ENCODE peak calls at places on chromosome 17, in six cellular contexts. M is hepatocyte, S is HTR-8/SVneo, X is A549, O is HFFc6, R is epithelial cell of esophagus. I is an unnamed sample.

GRCh38 chr17:64420143-64420670 is 28.7 kb upstream of the MILR1 start:
- DNase-seq in M (peak), S (peak), X (peak), O (peak), R (peak), I (peak)

GRCh38 chr17:48510761-48511604 is 19.8 kb downstream of the HOXB1 start:
- DNase-seq in M (no peak), S (no peak), X (no peak), O (no peak), R (peak), I (no peak)

GRCh38 chr17:65191805-65192740 is 54.9 kb downstream of the RGS9 start:
- DNase-seq in M (no peak), S (peak), X (peak), O (peak), R (peak), I (no peak)

GRCh38 chr17:74513987-74514631 is 17.2 kb downstream of the CD300LB start:
- DNase-seq in M (peak), S (no peak), X (peak), O (peak), R (peak), I (no peak)

GRCh38 chr17:71914042-71914441 is 206.8 kb upstream of the SOX9 start:
- DNase-seq in M (no peak), S (no peak), X (no peak), O (no peak), R (no peak), I (no peak)

GRCh38 chr17:66779186-66779585 is 55.7 kb upstream of the CACNG5 start:
- DNase-seq in M (no peak), S (no peak), X (no peak), O (no peak), R (no peak), I (no peak)

GRCh38 chr17:46809110-46809571 is 9.4 kb downstream of the WNT3 start:
- DNase-seq in M (no peak), S (no peak), X (no peak), O (no peak), R (no peak), I (no peak)

GRCh38 chr17:64003526-64004121 is 5.5 kb downstream of the PRR29 start:
- DNase-seq in M (no peak), S (no peak), X (no peak), O (no peak), R (no peak), I (no peak)

GRCh38 chr17:56020369-56020768 is 132.9 kb upstream of the ANKFN1 start:
- DNase-seq in M (no peak), S (no peak), X (no peak), O (no peak), R (no peak), I (no peak)

GRCh38 chr17:9444687-9445086 is 130.9 kb downstream of the STX8 start:
- DNase-seq in M (no peak), S (no peak), X (no peak), O (no peak), R (no peak), I (peak)

GRCh38 chr17:36094746-36095145 is 4.8 kb upstream of the CCL3 start:
- DNase-seq in M (no peak), S (no peak), X (no peak), O (no peak), R (no peak), I (no peak)

GRCh38 chr17:80361495-80362220 is 53.3 kb upstream of the ENDOV start:
- DNase-seq in M (no peak), S (no peak), X (peak), O (no peak), R (peak), I (peak)

GRCh38 chr17:30780343-30780742 is 44.1 kb downstream of the CRLF3 start:
- DNase-seq in M (no peak), S (no peak), X (no peak), O (no peak), R (no peak), I (no peak)

GRCh38 chr17:73142763-73143395 is 21.9 kb upstream of the SSTR2 start:
- DNase-seq in M (no peak), S (no peak), X (no peak), O (peak), R (no peak), I (no peak)

GRCh38 chr17:74150428-74151025 is 53.0 kb upstream of the RPL38 start:
- DNase-seq in M (no peak), S (no peak), X (no peak), O (no peak), R (no peak), I (no peak)

GRCh38 chr17:59914274-59914854 is 21.4 kb downstream of the RPS6KB1 start:
- DNase-seq in M (peak), S (peak), X (peak), O (peak), R (peak), I (peak)

GRCh38 chr17:50184611-50185398 is 16.6 kb downstream of the COL1A1 start:
- DNase-seq in M (no peak), S (no peak), X (no peak), O (peak), R (peak), I (no peak)

GRCh38 chr17:41404024-41404651 is 6.7 kb upstream of the KRT31 start:
- DNase-seq in M (peak), S (peak), X (peak), O (peak), R (peak), I (no peak)

GRCh38 chr17:45341389-45342158 is 24.8 kb upstream of the MAP3K14 start:
- DNase-seq in M (peak), S (peak), X (peak), O (peak), R (peak), I (no peak)

GRCh38 chr17:35051183-35051578 is 12.3 kb downstream of the RFFL start:
- DNase-seq in M (no peak), S (no peak), X (no peak), O (no peak), R (no peak), I (no peak)

GRCh38 chr17:65595071-65595655 is 33.7 kb upstream of the AXIN2 start:
- DNase-seq in M (no peak), S (no peak), X (peak), O (peak), R (no peak), I (no peak)

GRCh38 chr17:31296156-31296555 is 883 bp downstream of the OMG start:
- DNase-seq in M (no peak), S (no peak), X (no peak), O (no peak), R (no peak), I (no peak)

GRCh38 chr17:16381496-16381820 is 567 bp downstream of the UBB start:
- DNase-seq in M (no peak), S (no peak), X (no peak), O (peak), R (peak), I (no peak)

GRCh38 chr17:73541111-73541510 is 103.1 kb downstream of the SDK2 start:
- DNase-seq in M (no peak), S (no peak), X (no peak), O (no peak), R (peak), I (no peak)

I was measured in HuH-7.5.